ENCODE peak calls at places on chromosomes 13 and 19, in five cellular contexts. W is left ventricle myocardium inferior; V is activated T-cell treated with anti-CD3 and anti-CD28 coated beads, Interleukin-2, amount 50 U/mL, for 72 hours; A is tibial nerve; L is activated B cell treated with CpG ODN at 0.5 μM for 24 hours. N is an unnamed sample.
A peak's percentile ranks its signal among the peaks of the same experiment; 100 is the strongest.

GRCh38 chr13:42707596-42707995 is 73.8 kb upstream of the FAM216B start:
- DNase-seq in W (no peak), V (no peak), A (no peak), L (no peak), N (no peak)

GRCh38 chr13:51557875-51558604 is 26.2 kb upstream of the WDFY2 start:
- DNase-seq in W (no peak), V (no peak), A (no peak), L (no peak), N (no peak)

GRCh38 chr13:42551611-42552010 is 22.3 kb upstream of the TNFSF11 start:
- DNase-seq in W (no peak), V (no peak), A (no peak), L (no peak), N (no peak)

GRCh38 chr19:52188822-52189744 is 769 bp upstream of the PPP2R1A start:
- DNase-seq in W (peak; percentile 83), V (no peak), A (no peak), L (no peak), N (no peak)

GRCh38 chr19:10769533-10770491 is 51.9 kb downstream of the DNM2 start:
- DNase-seq in W (peak; percentile 80), V (no peak), A (peak; percentile 27), L (no peak), N (peak; percentile 88)

GRCh38 chr13:113153810-113154748 is 4.4 kb upstream of the PROZ start:
- DNase-seq in W (peak; percentile 81), V (peak; percentile 67), A (peak; percentile 68), L (peak; percentile 50), N (peak; percentile 85)

GRCh38 chr13:24684600-24684998 is 4.4 kb downstream of the ATP12A start:
- DNase-seq in W (no peak), V (peak; percentile 29), A (no peak), L (no peak), N (no peak)

GRCh38 chr13:73307481-73307880 is 248.7 kb downstream of the KLF5 start:
- DNase-seq in W (no peak), V (no peak), A (no peak), L (no peak), N (no peak)

GRCh38 chr13:48579167-48579918 is 46.5 kb upstream of the RCBTB2 start:
- DNase-seq in W (no peak), V (no peak), A (no peak), L (no peak), N (no peak)

GRCh38 chr19:5539431-5539833 is 28.3 kb downstream of the TINCR start:
- DNase-seq in W (peak; percentile 38), V (no peak), A (no peak), L (no peak), N (no peak)

GRCh38 chr13:24670927-24671326 is 9.3 kb upstream of the ATP12A start:
- DNase-seq in W (no peak), V (no peak), A (no peak), L (no peak), N (no peak)

GRCh38 chr19:45863840-45864628 is at the start of gene FOXA3:
- DNase-seq in W (no peak), V (peak; percentile 79), A (no peak), L (peak; percentile 63), N (no peak)

N was measured in heart left ventricle.